ENCODE peak calls at places on chromosomes 11 and 22, in ten cellular contexts. P, A, Y, I, R, U, X, L, G and M are unnamed samples.

GRCh38 chr11:84691830-84692229 is 935.3 kb downstream of the DLG2 start:
- DNase-seq in P (no peak), A (no peak), Y (no peak), I (no peak), R (no peak), U (peak; percentile 3), X (no peak), L (no peak), G (no peak), M (no peak)

GRCh38 chr22:26416670-26417270 is 12.3 kb upstream of the ASPHD2 start:
- DNase-seq in P (no peak), A (no peak), Y (no peak), I (no peak), R (no peak), U (peak; percentile 56), X (no peak), L (no peak), G (no peak), M (no peak)

GRCh38 chr22:29345932-29346331 is 30.4 kb upstream of the RASL10A start:
- DNase-seq in P (no peak), A (no peak), Y (no peak), I (no peak), R (no peak), U (no peak), X (no peak), L (no peak), G (no peak), M (no peak)

GRCh38 chr11:106077609-106078517 is at the start of gene AASDHPPT:
- DNase-seq in P (no peak), A (peak; percentile 43), Y (no peak), I (peak; percentile 1), R (no peak), U (peak; percentile 65), X (no peak), L (peak; percentile 46), G (no peak), M (no peak)

GRCh38 chr11:130054966-130055365 is 14.7 kb upstream of the APLP2 start:
- DNase-seq in P (no peak), A (no peak), Y (no peak), I (no peak), R (no peak), U (no peak), X (no peak), L (no peak), G (no peak), M (no peak)

GRCh38 chr11:74871037-74871436 is 77.9 kb downstream of the XRRA1 start:
- DNase-seq in P (no peak), A (no peak), Y (no peak), I (no peak), R (no peak), U (no peak), X (no peak), L (no peak), G (no peak), M (no peak)

GRCh38 chr11:43789700-43790443 is 90.8 kb upstream of the ALKBH3 start:
- DNase-seq in P (no peak), A (no peak), Y (no peak), I (no peak), R (no peak), U (peak; percentile 15), X (no peak), L (no peak), G (no peak), M (no peak)

GRCh38 chr22:24107668-24108067 is 73.6 kb upstream of the SUSD2 start:
- DNase-seq in P (no peak), A (peak; percentile 76), Y (peak; percentile 58), I (no peak), R (peak; percentile 95), U (no peak), X (peak; percentile 79), L (no peak), G (peak; percentile 93), M (no peak)

GRCh38 chr11:110366234-110366633 is 63.5 kb upstream of the FDX1 start:
- DNase-seq in P (no peak), A (peak; percentile 81), Y (no peak), I (no peak), R (no peak), U (peak; percentile 67), X (no peak), L (no peak), G (peak; percentile 76), M (no peak)

GRCh38 chr11:47917643-47918369 is 62.6 kb upstream of the PTPRJ start:
- DNase-seq in P (no peak), A (peak; percentile 93), Y (peak; percentile 49), I (peak; percentile 80), R (peak; percentile 95), U (peak; percentile 87), X (peak; percentile 62), L (peak; percentile 20), G (peak; percentile 92), M (no peak)

GRCh38 chr22:23786261-23786710 is 480 bp upstream of the SMARCB1 start:
- DNase-seq in P (no peak), A (no peak), Y (no peak), I (no peak), R (no peak), U (no peak), X (no peak), L (no peak), G (no peak), M (no peak)

DNA sequence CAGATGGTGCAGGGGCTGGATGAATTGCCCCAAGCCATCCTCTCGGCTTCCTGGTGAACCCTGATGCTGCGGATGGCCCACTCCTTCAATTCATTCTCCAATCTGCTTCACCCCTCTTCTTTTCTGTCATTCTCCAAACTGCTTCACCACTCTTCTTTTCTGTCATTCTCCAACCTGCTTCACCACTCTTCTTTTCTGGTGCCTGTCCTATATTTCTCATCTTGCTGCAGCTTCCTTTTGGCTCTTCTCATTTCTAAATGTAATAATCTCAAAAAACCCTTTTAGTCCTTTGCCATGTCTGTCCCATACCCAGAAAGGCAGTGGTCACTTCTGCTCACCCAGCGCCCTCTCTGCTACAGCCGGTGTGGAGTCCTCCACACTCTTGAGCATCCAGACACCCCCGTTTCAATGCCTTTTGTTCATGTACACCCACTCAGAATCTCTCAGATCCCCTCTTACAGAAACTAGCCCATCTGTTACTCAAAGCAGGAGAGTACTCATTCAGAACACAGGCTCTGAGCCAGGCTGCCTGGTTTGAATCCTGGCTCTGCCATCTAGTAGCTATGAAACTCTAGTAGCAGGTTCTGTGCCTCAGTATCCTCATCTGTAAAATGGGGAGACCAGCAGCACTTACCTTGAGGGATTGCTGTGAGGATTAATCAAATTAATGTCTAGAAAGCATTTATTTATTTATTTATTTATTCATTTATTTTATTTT is 14.9 kb downstream of the SERPIND1 start:
- DNase-seq in P (no peak), A (no peak), Y (no peak), I (no peak), R (no peak), U (no peak), X (no peak), L (no peak), G (no peak), M (no peak)
- H3K4me3 ChIP-seq in P (no peak overlapping the region), A (no peak overlapping the region), Y (no peak overlapping the region), I (no peak overlapping the region), R (no peak overlapping the region), U (no peak overlapping the region), X (no peak overlapping the region), L (no peak overlapping the region), G (no peak overlapping the region), M (no peak overlapping the region)

GRCh38 chr11:66126808-66127555 is 56.9 kb downstream of the PACS1 start:
- DNase-seq in P (peak; percentile 24), A (peak; percentile 43), Y (no peak), I (no peak), R (peak; percentile 60), U (no peak), X (peak; percentile 6), L (no peak), G (peak; percentile 73), M (peak; percentile 57)
- H3K4me1 ChIP-seq in P (peaks cover 23% of the 10 kb centered on the region), A (peaks cover 36% of the 10 kb centered on the region), Y (peaks cover 12% of the 10 kb centered on the region), I (peaks cover 60% of the 10 kb centered on the region), R (peaks cover 21% of the 10 kb centered on the region), U (peaks cover 26% of the 10 kb centered on the region), X (peaks cover 18% of the 10 kb centered on the region), L (peaks cover 12% of the 10 kb centered on the region), G (peaks cover 4% of the 10 kb centered on the region), M (peaks cover 74% of the 10 kb centered on the region)

GRCh38 chr22:40204331-40205116 is 26.8 kb downstream of the TNRC6B start:
- DNase-seq in P (no peak), A (peak; percentile 28), Y (no peak), I (no peak), R (no peak), U (peak; percentile 70), X (no peak), L (peak; percentile 59), G (no peak), M (no peak)

GRCh38 chr22:40202225-40202944 is 24.7 kb downstream of the TNRC6B start:
- DNase-seq in P (no peak), A (no peak), Y (no peak), I (no peak), R (no peak), U (no peak), X (no peak), L (no peak), G (no peak), M (no peak)

GRCh38 chr22:40206561-40206960 is 28.8 kb downstream of the TNRC6B start:
- DNase-seq in P (no peak), A (no peak), Y (no peak), I (no peak), R (no peak), U (no peak), X (no peak), L (no peak), G (no peak), M (no peak)

GRCh38 chr22:40200795-40201194 is 23.1 kb downstream of the TNRC6B start:
- DNase-seq in P (no peak), A (no peak), Y (no peak), I (no peak), R (no peak), U (no peak), X (no peak), L (no peak), G (no peak), M (no peak)

DNA sequence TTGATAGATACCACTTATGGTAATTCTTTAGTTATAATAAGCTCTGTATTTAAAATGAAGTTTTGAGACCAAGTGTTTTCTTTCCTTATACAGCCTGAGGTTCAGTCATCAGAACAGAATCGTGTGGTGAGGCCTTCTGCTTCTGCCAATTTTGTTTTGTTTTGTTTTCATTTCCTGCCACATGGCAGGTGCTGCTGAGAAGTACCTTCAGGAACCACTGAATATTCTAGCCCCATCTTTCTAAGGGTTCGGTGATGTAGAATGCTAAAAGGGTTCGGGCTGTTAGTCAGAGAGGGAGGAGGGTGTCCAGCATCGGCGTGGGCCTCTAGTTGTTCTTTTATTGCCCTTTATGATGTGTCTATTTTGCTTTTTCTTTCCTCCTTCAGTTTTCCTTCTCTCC is 25.8 kb downstream of the TNRC6B start:
- DNase-seq in P (no peak), A (no peak), Y (no peak), I (no peak), R (no peak), U (no peak), X (no peak), L (no peak), G (no peak), M (peak; percentile 52)
- H3K4me3 ChIP-seq in P (no peak overlapping the region), A (no peak overlapping the region), Y (no peak overlapping the region), I (no peak overlapping the region), R (no peak overlapping the region), U (no peak overlapping the region), X (peak overlapping the region; percentile 26), L (no peak overlapping the region), G (no peak overlapping the region), M (no peak overlapping the region)

DNA sequence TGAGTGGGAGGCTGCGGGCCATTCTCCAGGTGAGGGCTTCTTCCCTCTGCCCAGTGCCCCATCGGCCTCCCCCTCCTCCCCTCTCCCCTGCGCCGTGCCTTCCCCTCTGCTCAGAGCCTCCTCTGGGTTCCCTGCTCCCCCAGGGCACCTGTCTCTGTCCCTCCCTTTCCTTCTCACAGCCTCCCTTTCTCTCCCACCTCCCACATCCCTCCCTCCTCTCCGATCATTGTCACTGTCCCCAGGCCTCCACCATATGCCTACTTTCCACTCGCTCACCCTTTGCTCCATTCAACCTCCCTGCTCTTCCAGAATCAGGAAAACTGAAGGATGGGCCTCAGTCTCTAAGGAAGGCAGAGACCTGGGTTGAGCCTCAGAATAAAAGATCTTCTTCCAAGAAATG is 9.9 kb upstream of the APOBEC3H start:
- DNase-seq in P (no peak), A (no peak), Y (no peak), I (no peak), R (no peak), U (no peak), X (no peak), L (no peak), G (no peak), M (no peak)
- H3K4me1 ChIP-seq in P (peaks cover 48% of the 10 kb centered on the region), A (no peaks in the 10 kb centered on the region), Y (no peaks in the 10 kb centered on the region), I (no peaks in the 10 kb centered on the region), R (no peaks in the 10 kb centered on the region), U (no peaks in the 10 kb centered on the region), X (no peaks in the 10 kb centered on the region), L (no peaks in the 10 kb centered on the region), G (peaks cover 1% of the 10 kb centered on the region), M (peaks cover 73% of the 10 kb centered on the region)